ENCODE peak calls at places on chromosomes 2 and 18, in eight cellular contexts. G, I, M, H, A, Q, D and E are unnamed samples.

GRCh38 chr2:36819090-36819711 is 122.7 kb downstream of the VIT start:
- DNase-seq in G (peak), I (no peak), M (no peak), H (no peak), A (no peak), Q (no peak), D (no peak), E (no peak)

GRCh38 chr2:232333361-232334135 is 45.0 kb upstream of the ALPP start:
- DNase-seq in G (no peak), I (peak), M (peak), H (no peak), A (no peak), Q (no peak), D (no peak), E (peak)

GRCh38 chr2:17578466-17578928 is 38.0 kb downstream of the VSNL1 start:
- DNase-seq in G (no peak), I (peak), M (no peak), H (no peak), A (no peak), Q (no peak), D (no peak), E (peak)

GRCh38 chr2:191010887-191011885 is 2.8 kb downstream of the STAT1 start:
- DNase-seq in G (peak), I (no peak), M (no peak), H (no peak), A (no peak), Q (no peak), D (no peak), E (no peak)

GRCh38 chr2:75424936-75425619 is 135.7 kb downstream of the EVA1A start:
- DNase-seq in G (no peak), I (no peak), M (no peak), H (no peak), A (no peak), Q (no peak), D (no peak), E (peak)

GRCh38 chr18:45783097-45784075 is 42.1 kb upstream of the SIGLEC15 start:
- DNase-seq in G (peak), I (peak), M (no peak), H (no peak), A (no peak), Q (no peak), D (no peak), E (peak)

GRCh38 chr2:178484245-178485041 is 4.2 kb downstream of the PLEKHA3 start:
- DNase-seq in G (no peak), I (no peak), M (no peak), H (no peak), A (no peak), Q (peak), D (no peak), E (no peak)

GRCh38 chr18:35619941-35620340 is 38.4 kb downstream of the GALNT1 start:
- DNase-seq in G (peak), I (no peak), M (no peak), H (no peak), A (no peak), Q (no peak), D (no peak), E (no peak)

GRCh38 chr2:14427982-14428567 is 204.4 kb upstream of the LRATD1 start:
- DNase-seq in G (peak), I (no peak), M (no peak), H (no peak), A (no peak), Q (no peak), D (no peak), E (no peak)

GRCh38 chr2:152400607-152401214 is 65.7 kb downstream of the FMNL2 start:
- DNase-seq in G (no peak), I (no peak), M (no peak), H (no peak), A (no peak), Q (no peak), D (no peak), E (no peak)

GRCh38 chr2:158586491-158586890 is 129.7 kb downstream of the PKP4 start:
- DNase-seq in G (no peak), I (no peak), M (no peak), H (no peak), A (no peak), Q (no peak), D (no peak), E (no peak)

GRCh38 chr2:70471129-70471528 is 82.5 kb downstream of the TGFA start:
- DNase-seq in G (peak), I (no peak), M (no peak), H (no peak), A (no peak), Q (peak), D (no peak), E (no peak)

GRCh38 chr2:128628206-128628605 is 309.5 kb upstream of the HS6ST1 start:
- DNase-seq in G (no peak), I (no peak), M (peak), H (no peak), A (no peak), Q (no peak), D (no peak), E (no peak)

GRCh38 chr2:142104134-142104758 is 26.6 kb downstream of the LRP1B start:
- DNase-seq in G (no peak), I (no peak), M (no peak), H (no peak), A (no peak), Q (no peak), D (no peak), E (no peak)

GRCh38 chr2:35409762-35410161 is 945.8 kb upstream of the CRIM1 start:
- DNase-seq in G (no peak), I (no peak), M (no peak), H (no peak), A (no peak), Q (no peak), D (no peak), E (peak)

GRCh38 chr2:11129598-11130449 is 25.4 kb upstream of the SLC66A3 start:
- DNase-seq in G (peak), I (peak), M (peak), H (peak), A (peak), Q (no peak), D (peak), E (peak)

GRCh38 chr2:162839419-162839818 is 852 bp upstream of the KCNH7 start:
- DNase-seq in G (no peak), I (no peak), M (peak), H (no peak), A (no peak), Q (no peak), D (no peak), E (no peak)

GRCh38 chr2:239967244-239968036 is 57.7 kb downstream of the NDUFA10 start:
- DNase-seq in G (no peak), I (no peak), M (no peak), H (no peak), A (no peak), Q (no peak), D (no peak), E (no peak)

GRCh38 chr18:34085140-34085739 is 139.5 kb downstream of the NOL4 start:
- DNase-seq in G (no peak), I (no peak), M (no peak), H (no peak), A (no peak), Q (no peak), D (no peak), E (no peak)

GRCh38 chr2:230762317-230762896 is 49.8 kb downstream of the CAB39 start:
- DNase-seq in G (peak), I (peak), M (peak), H (peak), A (no peak), Q (peak), D (no peak), E (peak)

GRCh38 chr2:128606837-128607236 is 288.2 kb upstream of the HS6ST1 start:
- DNase-seq in G (no peak), I (no peak), M (no peak), H (no peak), A (no peak), Q (no peak), D (no peak), E (no peak)

GRCh38 chr18:10454800-10455550 is 540 bp downstream of the APCDD1 start:
- DNase-seq in G (no peak), I (peak), M (peak), H (no peak), A (no peak), Q (no peak), D (no peak), E (peak)

GRCh38 chr2:170396799-170397459 is 219.0 kb downstream of the MYO3B start:
- DNase-seq in G (peak), I (no peak), M (no peak), H (no peak), A (no peak), Q (peak), D (peak), E (peak)

GRCh38 chr18:44803019-44803650 is 122.4 kb downstream of the SETBP1 start:
- DNase-seq in G (no peak), I (no peak), M (no peak), H (no peak), A (no peak), Q (no peak), D (no peak), E (peak)

GRCh38 chr18:26549103-26549485 is 741 bp upstream of the KCTD1 start:
- DNase-seq in G (peak), I (peak), M (no peak), H (peak), A (no peak), Q (peak), D (peak), E (peak)

GRCh38 chr18:49494660-49495059 is 7.6 kb upstream of the C18orf32 start:
- DNase-seq in G (no peak), I (no peak), M (no peak), H (no peak), A (no peak), Q (no peak), D (no peak), E (no peak)

GRCh38 chr18:77129150-77129551 is 3.4 kb downstream of the MBP start:
- DNase-seq in G (no peak), I (no peak), M (no peak), H (no peak), A (no peak), Q (peak), D (no peak), E (no peak)